ENCODE peak calls at places on chromosome 7, in seven cellular contexts. D is GM23248; Y is AML-193; H is cardiac muscle cell; G is transverse colon; X is NCI-H748 treated with DMSO at 0.1 percent for 48 hours; M is stimulated activated CD4-positive, alpha-beta T cell treated with anti-CD3 and anti-CD28 coated beads, Interleukin-4, amount 100 ng/mL, for 24 hours. S is an unnamed sample.

GRCh38 chr7:109641445-109641844 is 1071.8 kb downstream of the DNAJB9 start:
- DNase-seq in D (no peak), Y (no peak), H (no peak), G (no peak), X (no peak), M (no peak), S (no peak)

GRCh38 chr7:64618785-64619456 is 47.0 kb upstream of the ZNF107 start:
- DNase-seq in D (peak), Y (peak), H (peak), G (no peak), X (peak), M (peak), S (peak)

GRCh38 chr7:85890244-85890811 is 703.5 kb upstream of the SEMA3D start:
- DNase-seq in D (peak), Y (peak), H (peak), G (no peak), X (peak), M (no peak), S (peak)

GRCh38 chr7:65463184-65463583 is 89.5 kb downstream of the ZNF92 start:
- DNase-seq in D (no peak), Y (no peak), H (no peak), G (no peak), X (no peak), M (no peak), S (no peak)

GRCh38 chr7:98772242-98772603 is 97.6 kb downstream of the TMEM130 start:
- DNase-seq in D (no peak), Y (no peak), H (no peak), G (no peak), X (no peak), M (no peak), S (no peak)

GRCh38 chr7:159144756-159145543 is at the start of gene VIPR2:
- DNase-seq in D (no peak), Y (no peak), H (no peak), G (peak), X (no peak), M (no peak), S (no peak)

GRCh38 chr7:111082351-111082750 is 8.6 kb upstream of the LRRN3 start:
- DNase-seq in D (peak), Y (no peak), H (no peak), G (no peak), X (no peak), M (no peak), S (no peak)

GRCh38 chr7:34425631-34426384 is 232.2 kb upstream of the NPSR1 start:
- DNase-seq in D (no peak), Y (no peak), H (no peak), G (no peak), X (no peak), M (no peak), S (no peak)

GRCh38 chr7:117808910-117809705 is 64.1 kb downstream of the CTTNBP2 start:
- DNase-seq in D (no peak), Y (no peak), H (no peak), G (no peak), X (no peak), M (no peak), S (no peak)

GRCh38 chr7:16399265-16399801 is 22.0 kb downstream of the CRPPA start:
- DNase-seq in D (peak), Y (no peak), H (peak), G (no peak), X (no peak), M (no peak), S (no peak)

GRCh38 chr7:132639983-132640382 is 63.7 kb upstream of the PLXNA4 start:
- DNase-seq in D (no peak), Y (no peak), H (no peak), G (no peak), X (no peak), M (no peak), S (no peak)

GRCh38 chr7:10973942-10974716 is 457 bp downstream of the PHF14 start:
- DNase-seq in D (peak), Y (no peak), H (peak), G (peak), X (peak), M (peak), S (peak)

GRCh38 chr7:91242097-91242846 is 22.0 kb upstream of the FZD1 start:
- DNase-seq in D (peak), Y (no peak), H (peak), G (no peak), X (no peak), M (no peak), S (no peak)

GRCh38 chr7:85564861-85565630 is 378.2 kb upstream of the SEMA3D start:
- DNase-seq in D (peak), Y (no peak), H (no peak), G (no peak), X (no peak), M (no peak), S (no peak)

GRCh38 chr7:47191876-47192291 is 390.0 kb downstream of the TNS3 start:
- DNase-seq in D (no peak), Y (no peak), H (no peak), G (peak), X (no peak), M (no peak), S (no peak)

GRCh38 chr7:35605760-35606159 is 89.2 kb downstream of the HERPUD2 start:
- DNase-seq in D (peak), Y (no peak), H (no peak), G (no peak), X (no peak), M (no peak), S (no peak)

GRCh38 chr7:55770778-55771177 is 91.8 kb downstream of the SEPTIN14 start:
- DNase-seq in D (no peak), Y (no peak), H (no peak), G (no peak), X (no peak), M (no peak), S (no peak)

GRCh38 chr7:155336812-155337602 is 39.3 kb downstream of the INSIG1 start:
- DNase-seq in D (no peak), Y (no peak), H (no peak), G (no peak), X (no peak), M (no peak), S (no peak)

GRCh38 chr7:98988641-98989040 is 110.3 kb downstream of the TRRAP start:
- DNase-seq in D (no peak), Y (no peak), H (no peak), G (no peak), X (no peak), M (no peak), S (no peak)

GRCh38 chr7:80243425-80243824 is 108.8 kb downstream of the GNAI1 start:
- DNase-seq in D (no peak), Y (no peak), H (peak), G (no peak), X (no peak), M (no peak), S (no peak)

GRCh38 chr7:6261699-6262098 is 10.7 kb downstream of the CYTH3 start:
- DNase-seq in D (no peak), Y (no peak), H (no peak), G (no peak), X (no peak), M (no peak), S (no peak)

GRCh38 chr7:80139179-80139578 is 4.5 kb downstream of the GNAI1 start:
- DNase-seq in D (no peak), Y (no peak), H (no peak), G (no peak), X (no peak), M (no peak), S (no peak)